ENCODE peak calls at places on chromosome 21, in nine cellular contexts. V is HCT116, E is cardiac muscle cell, U is lower lobe of right lung, J is HepG2, D is heart right ventricle, O is transverse colon, L is A549, W is breast epithelium. C is an unnamed sample. For H3K4me1, the result is how much of the 10 kb centered on the place peaks cover.

GRCh38 chr21:32248616-32249550 is 30.0 kb downstream of the MIS18A start:
- DNase-seq in U (no peak), J (no peak), W (no peak), O (no peak), V (no peak), L (no peak), E (no peak), D (no peak), C (no peak)

GRCh38 chr21:29256125-29256895 is 42.4 kb upstream of the BACH1 start:
- DNase-seq in W (no peak), J (no peak), V (no peak), E (no peak), L (no peak), O (no peak), D (no peak), U (no peak), C (no peak)

GRCh38 chr21:25717491-25718139 is 17.1 kb downstream of the ATP5PF start:
- DNase-seq in D (peak), W (no peak), V (no peak), E (peak), U (no peak), J (no peak), O (no peak), L (peak), C (no peak)

GRCh38 chr21:33330726-33331125 is 6.0 kb downstream of the IFNAR1 start:
- DNase-seq in L (no peak), O (peak), E (no peak), U (no peak), J (no peak), D (no peak), W (no peak), V (no peak), C (no peak)

GRCh38 chr21:33443174-33443573 is 36.6 kb downstream of the TMEM50B start:
- DNase-seq in V (no peak), L (no peak), W (no peak), O (no peak), J (no peak), U (peak), D (no peak), E (no peak), C (no peak)

GRCh38 chr21:40466893-40467483 is 380.0 kb downstream of the DSCAM start:
- DNase-seq in O (no peak), W (no peak), D (peak), V (no peak), J (no peak), E (no peak), L (peak), U (no peak), C (no peak)

GRCh38 chr21:41903559-41904351 is 24.6 kb upstream of the PRDM15 start:
- DNase-seq in L (no peak), D (no peak), O (no peak), E (no peak), V (no peak), U (no peak), W (no peak), J (no peak), C (no peak)

GRCh38 chr21:34883501-34884271 is 165.4 kb downstream of the RUNX1 start:
- DNase-seq in V (no peak), E (peak), D (no peak), W (no peak), L (no peak), J (no peak), O (no peak), U (no peak), C (no peak)

GRCh38 chr21:34673006-34673405 is 4.2 kb downstream of the CLIC6 start:
- DNase-seq in J (no peak), D (no peak), W (no peak), L (no peak), V (no peak), E (no peak), U (no peak), O (no peak), C (no peak)

GRCh38 chr21:28856588-28857250 is 136.0 kb downstream of the LTN1 start:
- DNase-seq in E (peak), O (no peak), J (peak), U (no peak), D (no peak), L (no peak), V (no peak), W (no peak), C (no peak)

GRCh38 chr21:26843912-26844257 is 1.3 kb downstream of the ADAMTS1 start:
- DNase-seq in W (no peak), D (peak), L (peak), E (peak), O (no peak), V (no peak), U (no peak), J (no peak), C (no peak)

GRCh38 chr21:37562920-37563640 is 196.5 kb downstream of the DYRK1A start:
- DNase-seq in W (no peak), O (peak), J (no peak), D (peak), E (no peak), L (no peak), V (no peak), U (peak), C (no peak)

GRCh38 chr21:25963186-25963585 is 207.4 kb downstream of the APP start:
- DNase-seq in J (no peak), L (peak), D (no peak), V (peak), O (peak), U (no peak), W (no peak), E (peak), C (no peak)

GRCh38 chr21:39885119-39885848 is 18.0 kb downstream of the PCP4 start:
- DNase-seq in U (no peak), O (peak), V (no peak), D (peak), J (no peak), E (no peak), W (no peak), L (no peak), C (peak)

GRCh38 chr21:42923553-42924432 is 1.6 kb downstream of the ERVH48-1 start:
- DNase-seq in D (peak), U (peak), E (peak), J (peak), W (peak), V (peak), O (peak), L (peak), C (peak)
- H3K27ac ChIP-seq in D (no peak), U (no peak), E (peak), J (no peak), W (no peak), V (peak), O (peak), L (peak), C (no peak)

DNA sequence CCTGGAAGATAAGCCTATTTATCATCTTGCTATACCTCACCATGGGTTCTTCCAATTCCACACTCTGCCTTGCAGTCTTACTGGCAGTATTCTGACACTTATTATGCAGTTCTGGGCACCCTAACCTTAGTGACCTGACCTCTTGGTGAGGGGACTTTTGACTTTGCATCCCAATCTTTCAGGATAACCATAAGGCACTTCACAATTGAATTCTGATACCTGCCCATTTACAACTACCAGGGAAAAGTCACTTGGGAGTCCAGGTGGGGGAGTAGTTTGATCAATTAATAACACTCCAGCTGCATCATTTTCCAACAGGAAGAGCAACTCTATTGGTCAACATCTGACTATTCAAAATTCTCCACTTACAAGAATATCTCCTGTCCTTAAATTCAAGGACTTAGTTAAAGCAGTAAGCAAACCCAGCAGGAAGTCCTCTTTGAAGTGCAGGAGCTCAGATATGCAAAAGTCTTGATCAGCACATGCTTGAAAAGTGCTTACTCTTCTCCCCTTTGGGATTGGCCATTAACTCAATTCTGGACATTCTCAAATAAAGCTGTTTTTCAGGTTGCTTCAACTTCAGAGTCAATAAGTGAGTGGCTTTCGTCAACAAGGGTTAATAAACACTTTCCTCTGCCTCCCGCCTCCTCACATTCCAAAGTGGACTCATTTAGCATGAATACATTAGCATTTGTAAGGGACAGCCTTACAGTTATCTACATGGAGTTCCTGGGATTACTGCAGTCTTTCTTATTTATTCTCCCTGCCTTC is 177.4 kb upstream of the NRIP1 start:
- DNase-seq in W (no peak), L (peak), V (no peak), D (no peak), J (no peak), E (no peak), O (no peak), U (no peak), C (no peak)
- H3K4me1 ChIP-seq in W (under half), L (under half), V (under half), D (under half), J (under half), E (under half), O (under half), U (under half), C (under half)

GRCh38 chr21:19950347-19950746 is 1047.9 kb upstream of the NCAM2 start:
- DNase-seq in O (no peak), D (no peak), V (no peak), W (no peak), J (no peak), E (no peak), L (no peak), U (no peak), C (no peak)
- TF ChIP-seq CTCF in O (no peak), D (no peak), V (no peak), W (no peak), J (no peak), E (no peak), L (no peak), U (no peak), C (no peak)

GRCh38 chr21:38852708-38853107 is 47.0 kb downstream of the ETS2 start:
- DNase-seq in V (no peak), E (no peak), D (no peak), O (no peak), W (no peak), L (no peak), J (no peak), U (no peak), C (no peak)

GRCh38 chr21:38850277-38850951 is 44.7 kb downstream of the ETS2 start:
- DNase-seq in W (no peak), L (no peak), J (no peak), U (no peak), O (no peak), E (no peak), D (no peak), V (no peak), C (no peak)

GRCh38 chr21:38853421-38853919 is 47.7 kb downstream of the ETS2 start:
- DNase-seq in J (peak), D (no peak), E (peak), O (no peak), W (no peak), U (no peak), V (peak), L (peak), C (no peak)

GRCh38 chr21:38849776-38850175 is 44.0 kb downstream of the ETS2 start:
- DNase-seq in V (no peak), J (peak), U (no peak), O (no peak), E (no peak), W (no peak), D (no peak), L (no peak), C (no peak)

DNA sequence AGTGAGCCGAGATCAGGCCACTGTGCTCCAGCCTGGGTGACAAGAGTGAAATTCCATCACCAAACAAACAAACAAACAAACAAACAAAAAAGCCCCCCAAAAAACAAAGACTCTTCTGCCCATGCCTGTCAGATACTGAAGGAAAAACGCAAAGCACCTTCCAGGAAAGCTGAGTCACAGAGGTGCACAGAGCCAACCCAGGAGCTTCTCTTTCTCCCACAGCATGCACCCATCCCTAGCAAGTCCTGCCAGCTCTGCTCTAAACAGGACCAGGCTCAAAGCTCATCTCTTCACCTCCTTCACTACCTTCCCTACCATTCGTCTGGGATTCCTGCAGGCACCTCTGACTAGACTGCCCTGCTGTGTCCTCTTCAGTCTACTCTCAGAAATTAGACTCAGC is 46.5 kb downstream of the ETS2 start:
- DNase-seq in D (no peak), O (no peak), V (no peak), J (no peak), E (no peak), U (no peak), W (no peak), L (no peak), C (no peak)
- H3K27ac ChIP-seq in D (no peak), O (no peak), V (no peak), J (no peak), E (no peak), U (no peak), W (no peak), L (peak), C (no peak)

GRCh38 chr21:45433301-45433700 is 28.3 kb downstream of the COL18A1 start:
- DNase-seq in D (no peak), J (no peak), V (no peak), E (no peak), W (no peak), O (no peak), L (no peak), U (no peak), C (no peak)
- H3K4me1 ChIP-seq in D (under half), J (half or more), V (under half), E (under half), W (under half), O (under half), L (under half), U (under half), C (under half)

GRCh38 chr21:31099122-31099521 is 60.8 kb upstream of the KRTAP19-8 start:
- DNase-seq in E (no peak), O (no peak), D (no peak), V (no peak), U (no peak), L (no peak), W (no peak), J (no peak), C (no peak)
- TF ChIP-seq CTCF in E (no peak), O (no peak), D (no peak), V (no peak), U (no peak), L (no peak), W (no peak), J (no peak), C (no peak)

C was measured in uterus.